ENCODE peak calls at places on chromosome 1, in eight cellular contexts. A is psoas muscle; B is lung; J is AG04450; X is AG10803; U is CD8-positive, alpha-beta memory T cell; L is IMR-90; R is foreskin fibroblast. K is an unnamed sample.

GRCh38 chr1:10286244-10286643 is 75.9 kb downstream of the KIF1B start:
- DNase-seq in A (peak), B (no peak), J (no peak), X (peak), U (no peak), L (peak), R (no peak), K (peak)

GRCh38 chr1:65971547-65971946 is 178.9 kb downstream of the PDE4B start:
- DNase-seq in A (no peak), B (no peak), J (no peak), X (no peak), U (no peak), L (peak), R (no peak), K (no peak)

GRCh38 chr1:187001198-187001904 is 172.6 kb downstream of the PLA2G4A start:
- DNase-seq in A (no peak), B (no peak), J (peak), X (peak), U (no peak), L (peak), R (peak), K (no peak)

GRCh38 chr1:3312310-3312734 is 142.1 kb upstream of the ARHGEF16 start:
- DNase-seq in A (no peak), B (no peak), J (no peak), X (no peak), U (no peak), L (no peak), R (no peak), K (no peak)

GRCh38 chr1:14605945-14606344 is 7.5 kb downstream of the KAZN start:
- DNase-seq in A (no peak), B (no peak), J (no peak), X (no peak), U (no peak), L (no peak), R (no peak), K (no peak)

GRCh38 chr1:100950311-100950710 is 54.4 kb downstream of the SLC30A7 start:
- DNase-seq in A (no peak), B (no peak), J (no peak), X (no peak), U (no peak), L (no peak), R (no peak), K (no peak)

GRCh38 chr1:230233786-230234185 is 166.7 kb downstream of the GALNT2 start:
- DNase-seq in A (no peak), B (no peak), J (no peak), X (no peak), U (no peak), L (no peak), R (no peak), K (no peak)

GRCh38 chr1:21184266-21184665 is 7.6 kb upstream of the EIF4G3 start:
- DNase-seq in A (no peak), B (no peak), J (no peak), X (no peak), U (no peak), L (no peak), R (no peak), K (no peak)

GRCh38 chr1:14067686-14068085 is 367.7 kb downstream of the PRDM2 start:
- DNase-seq in A (no peak), B (no peak), J (no peak), X (no peak), U (no peak), L (no peak), R (no peak), K (no peak)

GRCh38 chr1:153546796-153547559 is 1.4 kb upstream of the S100A4 start:
- DNase-seq in A (no peak), B (no peak), J (no peak), X (peak), U (no peak), L (no peak), R (peak), K (no peak)

GRCh38 chr1:154971341-154971998 is 923 bp upstream of the SHC1 start:
- DNase-seq in A (peak), B (no peak), J (no peak), X (no peak), U (peak), L (no peak), R (no peak), K (peak)

GRCh38 chr1:162892916-162893714 is 32.1 kb upstream of the CCDC190 start:
- DNase-seq in A (no peak), B (no peak), J (no peak), X (peak), U (no peak), L (peak), R (peak), K (no peak)

GRCh38 chr1:30548294-30548693 is 175.1 kb downstream of the MATN1 start:
- DNase-seq in A (no peak), B (no peak), J (no peak), X (no peak), U (no peak), L (no peak), R (no peak), K (no peak)

GRCh38 chr1:46180082-46180616 is 3.9 kb upstream of the P3R3URF start:
- DNase-seq in A (no peak), B (peak), J (no peak), X (no peak), U (peak), L (no peak), R (peak), K (peak)

GRCh38 chr1:9389969-9390368 is 97.3 kb downstream of the SPSB1 start:
- DNase-seq in A (no peak), B (no peak), J (no peak), X (no peak), U (no peak), L (no peak), R (no peak), K (no peak)

GRCh38 chr1:9202240-9202870 is 32.2 kb upstream of the H6PD start:
- DNase-seq in A (no peak), B (no peak), J (no peak), X (no peak), U (no peak), L (no peak), R (no peak), K (no peak)

GRCh38 chr1:76843821-76844448 is 23.3 kb upstream of the ST6GALNAC5 start:
- DNase-seq in A (no peak), B (no peak), J (no peak), X (no peak), U (no peak), L (no peak), R (no peak), K (no peak)
- H3K4me3 ChIP-seq in A (no peak), B (no peak), J (no peak), X (peak), U (no peak), L (no peak), R (no peak), K (no peak)

GRCh38 chr1:170664828-170665617 is 1.1 kb downstream of the PRRX1 start:
- DNase-seq in A (peak), B (no peak), J (no peak), X (peak), U (no peak), L (peak), R (peak), K (no peak)

GRCh38 chr1:170665625-170666024 is 1.7 kb downstream of the PRRX1 start:
- DNase-seq in A (peak), B (no peak), J (no peak), X (peak), U (no peak), L (no peak), R (no peak), K (no peak)

GRCh38 chr1:170663011-170663410 is 920 bp upstream of the PRRX1 start:
- DNase-seq in A (no peak), B (no peak), J (no peak), X (peak), U (no peak), L (peak), R (peak), K (no peak)

GRCh38 chr1:170663441-170664282 is at the start of gene PRRX1:
- DNase-seq in A (no peak), B (no peak), J (no peak), X (peak), U (no peak), L (peak), R (peak), K (no peak)

DNA sequence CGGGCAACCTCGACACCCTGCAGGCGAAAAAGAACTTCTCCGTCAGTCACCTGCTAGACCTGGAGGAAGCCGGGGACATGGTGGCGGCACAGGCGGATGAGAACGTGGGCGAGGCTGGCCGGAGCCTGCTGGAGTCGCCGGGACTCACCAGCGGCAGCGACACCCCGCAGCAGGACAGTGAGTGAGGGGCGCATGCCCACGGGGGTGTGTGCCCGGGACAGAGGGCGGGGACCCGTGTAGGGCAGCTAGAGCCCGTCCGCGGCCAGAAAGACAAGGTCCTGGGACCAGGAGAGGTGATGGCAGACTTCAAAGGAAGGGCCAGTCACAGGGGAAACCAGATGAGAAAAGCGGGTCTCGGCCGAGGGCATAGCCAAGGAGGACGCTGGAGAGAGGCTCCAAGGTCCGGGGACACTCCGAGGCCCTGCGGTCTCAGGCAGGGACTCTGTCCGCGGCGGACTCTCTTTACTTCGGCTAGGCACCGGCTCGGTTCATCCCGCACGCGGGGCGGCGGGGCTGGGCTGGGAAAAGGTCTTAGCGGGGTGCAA is 424 bp downstream of the PRRX1 start:
- DNase-seq in A (peak), B (no peak), J (no peak), X (no peak), U (no peak), L (peak), R (no peak), K (no peak)
- H3K4me3 ChIP-seq in A (peak), B (peak), J (peak), X (peak), U (no peak), L (peak), R (peak), K (peak)

GRCh38 chr1:182589520-182589919 is 464 bp upstream of the RNASEL start:
- DNase-seq in A (no peak), B (no peak), J (no peak), X (no peak), U (no peak), L (no peak), R (no peak), K (no peak)
- H3K4me3 ChIP-seq in A (peak), B (no peak), J (peak), X (no peak), U (peak), L (no peak), R (no peak), K (peak)

DNA sequence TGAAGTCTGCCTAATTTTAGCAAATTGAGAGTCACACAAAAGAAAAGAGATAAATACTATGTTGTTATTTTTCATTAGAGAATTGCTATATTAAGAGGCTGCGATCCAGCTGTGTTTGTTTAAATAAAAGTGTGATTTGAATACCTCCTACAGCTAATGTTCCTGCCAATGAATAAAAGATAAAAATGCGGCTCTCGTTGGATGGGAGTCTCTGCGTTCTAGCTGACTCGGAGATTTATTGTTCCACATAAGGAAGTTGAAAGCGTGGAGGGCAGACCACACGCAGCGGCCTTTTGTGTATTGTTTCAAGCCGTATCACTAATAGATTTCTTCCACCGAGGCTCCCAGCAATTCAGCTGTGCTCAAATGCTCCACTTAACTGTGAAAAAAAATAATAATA is 460.8 kb upstream of the NFIA start:
- DNase-seq in A (no peak), B (no peak), J (no peak), X (no peak), U (no peak), L (no peak), R (peak), K (peak)
- H3K4me3 ChIP-seq in A (no peak), B (no peak), J (no peak), X (no peak), U (no peak), L (no peak), R (no peak), K (no peak)

GRCh38 chr1:204579681-204580080 is 63.5 kb downstream of the MDM4 start:
- DNase-seq in A (no peak), B (no peak), J (no peak), X (no peak), U (no peak), L (no peak), R (no peak), K (no peak)
- H3K4me3 ChIP-seq in A (no peak), B (no peak), J (no peak), X (no peak), U (peak), L (no peak), R (no peak), K (peak)

K was measured in prostate gland.